ENCODE peak calls at places on chromosomes 12 and 14, in ten cellular contexts. W, L, F, V, G, Q, I, T, E and K are unnamed samples.

GRCh38 chr14:89719371-89720075 is 235.0 kb downstream of the EFCAB11 start:
- DNase-seq in W (no peak), L (no peak), F (no peak), V (no peak), G (no peak), Q (no peak), I (no peak), T (peak), E (no peak), K (no peak)

GRCh38 chr14:34632451-34632850 is 2.5 kb upstream of the SNX6 start:
- DNase-seq in W (no peak), L (no peak), F (no peak), V (no peak), G (no peak), Q (no peak), I (no peak), T (no peak), E (no peak), K (no peak)

GRCh38 chr14:90559811-90560492 is 163.1 kb downstream of the CALM1 start:
- DNase-seq in W (no peak), L (no peak), F (no peak), V (no peak), G (no peak), Q (no peak), I (no peak), T (no peak), E (no peak), K (no peak)

GRCh38 chr14:88168498-88169165 is 154.4 kb downstream of the KCNK10 start:
- DNase-seq in W (no peak), L (peak), F (no peak), V (no peak), G (peak), Q (no peak), I (peak), T (peak), E (peak), K (peak)

GRCh38 chr14:22598896-22599244 is 770 bp downstream of the ABHD4 start:
- DNase-seq in W (no peak), L (peak), F (peak), V (no peak), G (no peak), Q (peak), I (no peak), T (peak), E (peak), K (peak)

GRCh38 chr14:76985540-76986260 is 42.8 kb downstream of the IRF2BPL start:
- DNase-seq in W (no peak), L (peak), F (no peak), V (no peak), G (peak), Q (peak), I (no peak), T (no peak), E (no peak), K (no peak)

GRCh38 chr12:43964022-43964421 is 128.1 kb downstream of the TMEM117 start:
- DNase-seq in W (no peak), L (no peak), F (no peak), V (no peak), G (no peak), Q (no peak), I (no peak), T (no peak), E (no peak), K (no peak)

GRCh38 chr14:22388669-22389625 is 200.1 kb downstream of the DAD1 start:
- DNase-seq in W (no peak), L (no peak), F (no peak), V (no peak), G (no peak), Q (peak), I (no peak), T (no peak), E (no peak), K (no peak)

GRCh38 chr12:51430196-51430895 is 5.7 kb downstream of the SLC4A8 start:
- DNase-seq in W (no peak), L (no peak), F (no peak), V (no peak), G (no peak), Q (no peak), I (no peak), T (no peak), E (peak), K (peak)

GRCh38 chr14:51750542-51750941 is 98.8 kb downstream of the FRMD6 start:
- DNase-seq in W (no peak), L (peak), F (no peak), V (no peak), G (peak), Q (no peak), I (no peak), T (no peak), E (peak), K (no peak)

GRCh38 chr12:109767991-109768900 is 54.6 kb downstream of the FAM222A start:
- DNase-seq in W (peak), L (peak), F (peak), V (peak), G (peak), Q (no peak), I (no peak), T (no peak), E (no peak), K (no peak)

DNA sequence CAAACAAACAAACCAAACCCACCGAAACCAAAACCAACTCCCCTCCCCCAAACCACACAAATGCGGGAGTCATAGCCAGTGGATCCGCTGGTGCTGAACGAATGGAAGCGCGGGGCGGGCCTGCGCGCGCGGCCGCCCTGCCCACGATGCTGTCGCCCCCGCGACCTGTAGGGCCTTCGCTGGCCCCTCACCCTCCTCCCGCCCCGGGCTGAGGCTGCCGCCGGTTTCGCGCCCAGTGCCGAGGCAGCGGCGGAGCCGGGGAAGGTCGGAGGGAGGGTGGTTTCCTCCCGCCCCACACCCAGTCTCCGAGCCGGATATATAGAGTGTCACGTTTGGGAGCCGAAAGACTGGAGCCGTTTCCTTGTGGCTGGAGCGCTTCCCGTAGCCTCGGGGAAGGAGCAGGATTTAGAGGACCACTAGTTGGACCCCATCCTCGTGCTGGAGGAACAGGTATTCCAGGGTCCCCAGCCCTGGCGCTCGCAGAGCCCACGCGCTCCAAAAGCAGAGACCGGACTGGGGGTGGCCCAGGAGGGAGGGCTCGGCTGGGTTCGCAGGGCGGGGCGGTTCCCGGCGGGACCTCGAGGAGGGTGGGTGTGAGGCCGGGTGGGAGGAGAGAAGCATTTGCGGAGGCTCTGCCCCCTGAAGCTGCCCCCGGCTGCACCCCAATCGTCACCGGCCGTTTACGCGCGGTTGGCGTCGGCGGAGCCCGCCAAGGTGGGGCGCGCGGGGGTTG is at the start of gene FAR2:
- DNase-seq in W (no peak), L (peak), F (no peak), V (no peak), G (peak), Q (peak), I (no peak), T (peak), E (peak), K (peak)
- TF ChIP-seq CTCF in W (no peak), L (peak), F (no peak), V (no peak), G (no peak), Q (no peak), I (no peak), T (no peak), E (no peak), K (no peak)

GRCh38 chr14:72525087-72525909 is 368.6 kb downstream of the DPF3 start:
- DNase-seq in W (no peak), L (no peak), F (no peak), V (no peak), G (no peak), Q (no peak), I (no peak), T (no peak), E (no peak), K (no peak)
- TF ChIP-seq CTCF in W (no peak), L (no peak), F (no peak), V (no peak), G (no peak), Q (no peak), I (no peak), T (no peak), E (no peak), K (no peak)

GRCh38 chr14:73162271-73162670 is 26.0 kb downstream of the PSEN1 start:
- DNase-seq in W (no peak), L (no peak), F (no peak), V (no peak), G (no peak), Q (no peak), I (no peak), T (no peak), E (no peak), K (no peak)

GRCh38 chr14:73168691-73169090 is 32.4 kb downstream of the PSEN1 start:
- DNase-seq in W (no peak), L (peak), F (no peak), V (no peak), G (no peak), Q (no peak), I (no peak), T (no peak), E (no peak), K (no peak)

GRCh38 chr14:73167727-73168126 is 31.4 kb downstream of the PSEN1 start:
- DNase-seq in W (no peak), L (no peak), F (no peak), V (no peak), G (no peak), Q (no peak), I (no peak), T (no peak), E (no peak), K (no peak)

GRCh38 chr14:73168274-73168673 is 32.0 kb downstream of the PSEN1 start:
- DNase-seq in W (no peak), L (no peak), F (no peak), V (no peak), G (no peak), Q (no peak), I (no peak), T (no peak), E (no peak), K (no peak)

GRCh38 chr14:73166399-73166798 is 30.1 kb downstream of the PSEN1 start:
- DNase-seq in W (no peak), L (no peak), F (no peak), V (no peak), G (no peak), Q (no peak), I (no peak), T (no peak), E (no peak), K (no peak)
- TF ChIP-seq CTCF in W (no peak), L (no peak), F (no peak), V (no peak), G (no peak), Q (no peak), I (no peak), T (no peak), E (no peak), K (no peak)

DNA sequence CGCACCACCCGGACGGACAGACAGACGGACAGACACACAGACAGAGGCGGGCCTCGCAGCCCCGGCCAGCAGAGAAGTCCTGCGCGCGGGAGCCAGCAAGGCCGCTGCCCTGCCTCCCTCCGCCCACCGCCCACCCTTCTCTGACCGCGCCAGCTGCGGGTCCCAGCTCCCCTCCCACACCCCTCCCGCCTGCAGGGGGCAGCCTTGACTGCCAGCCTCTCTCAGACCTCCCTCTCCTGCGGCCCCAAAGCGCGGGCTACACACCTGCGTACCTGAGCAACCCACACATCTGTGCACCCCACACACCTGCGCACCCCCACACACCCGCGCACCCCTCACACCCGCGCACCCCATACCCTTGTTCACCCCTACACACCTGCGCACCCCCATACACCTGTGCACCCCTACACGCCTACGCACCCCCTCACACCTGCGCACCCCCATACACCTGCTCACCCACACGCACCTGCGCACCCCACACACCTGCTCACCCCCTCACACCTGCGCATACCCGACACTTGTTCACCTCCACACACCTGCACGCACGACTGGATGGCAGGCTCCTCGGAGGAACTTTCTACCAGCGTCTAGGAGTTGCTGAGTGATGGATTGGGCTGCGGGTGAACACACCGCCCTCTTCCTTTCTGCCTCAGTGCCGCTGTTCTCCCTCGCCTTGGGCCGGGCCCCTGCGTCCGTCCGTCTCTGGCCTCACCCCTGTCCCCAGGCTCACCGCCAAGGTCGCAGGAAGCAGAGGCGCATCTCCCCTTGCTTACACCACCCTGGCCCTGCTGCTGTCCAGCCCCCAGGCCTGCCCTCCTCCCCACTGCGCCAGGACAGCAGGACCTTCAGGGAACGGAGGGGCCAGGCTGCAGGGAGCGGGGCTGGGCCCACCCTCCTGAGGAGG is 20.8 kb upstream of the TMEM106C start:
- DNase-seq in W (no peak), L (peak), F (no peak), V (no peak), G (peak), Q (no peak), I (no peak), T (peak), E (no peak), K (no peak)
- TF ChIP-seq CTCF in W (no peak), L (peak), F (no peak), V (no peak), G (peak), Q (no peak), I (no peak), T (peak), E (peak), K (no peak)

GRCh38 chr14:100302616-100303015 is 3.6 kb downstream of the SLC25A29 start:
- DNase-seq in W (no peak), L (no peak), F (no peak), V (no peak), G (no peak), Q (no peak), I (no peak), T (no peak), E (no peak), K (no peak)
- TF ChIP-seq CTCF in W (no peak), L (no peak), F (no peak), V (no peak), G (no peak), Q (no peak), I (no peak), T (no peak), E (no peak), K (no peak)

GRCh38 chr14:92351750-92352149 is 28.8 kb downstream of the SLC24A4 start:
- DNase-seq in W (no peak), L (no peak), F (no peak), V (no peak), G (no peak), Q (no peak), I (no peak), T (no peak), E (no peak), K (no peak)

GRCh38 chr14:92348154-92348553 is 25.2 kb downstream of the SLC24A4 start:
- DNase-seq in W (no peak), L (no peak), F (no peak), V (no peak), G (no peak), Q (no peak), I (no peak), T (no peak), E (peak), K (no peak)

GRCh38 chr14:92356677-92357076 is 33.7 kb downstream of the SLC24A4 start:
- DNase-seq in W (no peak), L (no peak), F (no peak), V (no peak), G (no peak), Q (no peak), I (no peak), T (peak), E (no peak), K (no peak)

GRCh38 chr14:92353447-92353846 is 30.5 kb downstream of the SLC24A4 start:
- DNase-seq in W (no peak), L (no peak), F (no peak), V (no peak), G (no peak), Q (no peak), I (no peak), T (no peak), E (no peak), K (no peak)

GRCh38 chr14:92352158-92352985 is 29.4 kb downstream of the SLC24A4 start:
- DNase-seq in W (no peak), L (peak), F (no peak), V (no peak), G (peak), Q (no peak), I (no peak), T (peak), E (peak), K (no peak)
- TF ChIP-seq CTCF in W (no peak), L (peak), F (no peak), V (no peak), G (peak), Q (no peak), I (peak), T (peak), E (no peak), K (peak)